ENCODE peak calls at places on chromosomes 2 and 18, in six cellular contexts. One of them, this sample, is unnamed.
A peak's percentile ranks its signal among the peaks of the same experiment; 100 is the strongest.

GRCh38 chr2:108267117-108267516 is 21.6 kb upstream of the SULT1C2 start:
- DNase-seq in A549: no peak
- DNase-seq in PC-3: peak; percentile 41
- DNase-seq in mammary epithelial cell: no peak
- DNase-seq in upper lobe of right lung: no peak
- DNase-seq in HCT116: no peak
- DNase-seq in this sample: peak; percentile 57

GRCh38 chr2:217920879-217921603 is 81.8 kb downstream of the TNS1 start:
- DNase-seq in A549: no peak
- DNase-seq in PC-3: no peak
- DNase-seq in mammary epithelial cell: no peak
- DNase-seq in upper lobe of right lung: no peak
- DNase-seq in HCT116: no peak
- DNase-seq in this sample: no peak

GRCh38 chr18:58937204-58937603 is 72.5 kb downstream of the ZNF532 start:
- DNase-seq in A549: no peak
- DNase-seq in PC-3: no peak
- DNase-seq in mammary epithelial cell: peak; percentile 30
- DNase-seq in upper lobe of right lung: no peak
- DNase-seq in HCT116: no peak
- DNase-seq in this sample: peak; percentile 8

GRCh38 chr2:43542285-43542933 is 53.4 kb downstream of the THADA start:
- DNase-seq in A549: peak; percentile 28
- DNase-seq in PC-3: peak; percentile 73
- DNase-seq in mammary epithelial cell: peak; percentile 23
- DNase-seq in upper lobe of right lung: no peak
- DNase-seq in HCT116: peak; percentile 18
- DNase-seq in this sample: peak; percentile 64

GRCh38 chr18:6940451-6940970 is 177.1 kb downstream of the LAMA1 start:
- DNase-seq in A549: no peak
- DNase-seq in PC-3: no peak
- DNase-seq in mammary epithelial cell: no peak
- DNase-seq in upper lobe of right lung: no peak
- DNase-seq in HCT116: no peak
- DNase-seq in this sample: no peak

GRCh38 chr18:12944724-12945123 is 3.1 kb upstream of the SEH1L start:
- DNase-seq in A549: no peak
- DNase-seq in PC-3: no peak
- DNase-seq in mammary epithelial cell: no peak
- DNase-seq in upper lobe of right lung: no peak
- DNase-seq in HCT116: no peak
- DNase-seq in this sample: peak; percentile 36

GRCh38 chr2:80473069-80473468 is 168.5 kb upstream of the LRRTM1 start:
- DNase-seq in A549: no peak
- DNase-seq in PC-3: no peak
- DNase-seq in mammary epithelial cell: no peak
- DNase-seq in upper lobe of right lung: no peak
- DNase-seq in HCT116: no peak
- DNase-seq in this sample: no peak

GRCh38 chr2:218761795-218762194 is 20.2 kb upstream of the CYP27A1 start:
- DNase-seq in A549: no peak
- DNase-seq in PC-3: no peak
- DNase-seq in mammary epithelial cell: no peak
- DNase-seq in upper lobe of right lung: no peak
- DNase-seq in HCT116: no peak
- DNase-seq in this sample: no peak

GRCh38 chr2:201419057-201419635 is 32.1 kb downstream of the TRAK2 start:
- DNase-seq in A549: no peak
- DNase-seq in PC-3: peak; percentile 75
- DNase-seq in mammary epithelial cell: peak; percentile 31
- DNase-seq in upper lobe of right lung: no peak
- DNase-seq in HCT116: no peak
- DNase-seq in this sample: peak; percentile 30

GRCh38 chr2:133733856-133734255 is 165.6 kb upstream of the NCKAP5 start:
- DNase-seq in A549: no peak
- DNase-seq in PC-3: no peak
- DNase-seq in mammary epithelial cell: peak; percentile 5
- DNase-seq in upper lobe of right lung: no peak
- DNase-seq in HCT116: no peak
- DNase-seq in this sample: no peak

GRCh38 chr2:239534581-239535412 is 134.0 kb upstream of the HDAC4 start:
- DNase-seq in A549: no peak
- DNase-seq in PC-3: no peak
- DNase-seq in mammary epithelial cell: no peak
- DNase-seq in upper lobe of right lung: peak; percentile 37
- DNase-seq in HCT116: no peak
- DNase-seq in this sample: no peak

GRCh38 chr2:46393352-46393820 is 86.0 kb upstream of the TMEM247 start:
- DNase-seq in A549: no peak
- DNase-seq in PC-3: no peak
- DNase-seq in mammary epithelial cell: no peak
- DNase-seq in upper lobe of right lung: no peak
- DNase-seq in HCT116: no peak
- DNase-seq in this sample: no peak

GRCh38 chr2:188902906-188903305 is 71.3 kb upstream of the COL3A1 start:
- DNase-seq in A549: no peak
- DNase-seq in PC-3: peak; percentile 25
- DNase-seq in mammary epithelial cell: peak; percentile 38
- DNase-seq in upper lobe of right lung: no peak
- DNase-seq in HCT116: no peak
- DNase-seq in this sample: peak; percentile 35

GRCh38 chr2:24354899-24355298 is 5.4 kb downstream of the ITSN2 start:
- DNase-seq in A549: no peak
- DNase-seq in PC-3: no peak
- DNase-seq in mammary epithelial cell: no peak
- DNase-seq in upper lobe of right lung: no peak
- DNase-seq in HCT116: no peak
- DNase-seq in this sample: no peak

GRCh38 chr2:207141381-207141780 is 24.4 kb downstream of the KLF7 start:
- DNase-seq in A549: no peak
- DNase-seq in PC-3: no peak
- DNase-seq in mammary epithelial cell: no peak
- DNase-seq in upper lobe of right lung: no peak
- DNase-seq in HCT116: no peak
- DNase-seq in this sample: no peak

GRCh38 chr2:19369341-19369955 is 11.0 kb upstream of the OSR1 start:
- DNase-seq in A549: no peak
- DNase-seq in PC-3: peak; percentile 68
- DNase-seq in mammary epithelial cell: peak; percentile 51
- DNase-seq in upper lobe of right lung: no peak
- DNase-seq in HCT116: peak; percentile 12
- DNase-seq in this sample: peak; percentile 70

GRCh38 chr2:234142530-234142929 is 92.0 kb downstream of the SPP2 start:
- DNase-seq in A549: no peak
- DNase-seq in PC-3: peak; percentile 13
- DNase-seq in mammary epithelial cell: no peak
- DNase-seq in upper lobe of right lung: no peak
- DNase-seq in HCT116: no peak
- DNase-seq in this sample: no peak

GRCh38 chr2:235833971-235834620 is 334.1 kb downstream of the GBX2 start:
- DNase-seq in A549: no peak
- DNase-seq in PC-3: no peak
- DNase-seq in mammary epithelial cell: no peak
- DNase-seq in upper lobe of right lung: no peak
- DNase-seq in HCT116: no peak
- DNase-seq in this sample: no peak

GRCh38 chr18:77123313-77124231 is 9.0 kb downstream of the MBP start:
- DNase-seq in A549: no peak
- DNase-seq in PC-3: no peak
- DNase-seq in mammary epithelial cell: no peak
- DNase-seq in upper lobe of right lung: no peak
- DNase-seq in HCT116: no peak
- DNase-seq in this sample: no peak

GRCh38 chr18:38611036-38611964 is 1045.7 kb upstream of the CELF4 start:
- DNase-seq in A549: no peak
- DNase-seq in PC-3: no peak
- DNase-seq in mammary epithelial cell: no peak
- DNase-seq in upper lobe of right lung: no peak
- DNase-seq in HCT116: no peak
- DNase-seq in this sample: no peak

GRCh38 chr2:28068098-28068497 is 177.6 kb downstream of the BABAM2 start:
- DNase-seq in A549: no peak
- DNase-seq in PC-3: peak; percentile 89
- DNase-seq in mammary epithelial cell: peak; percentile 68
- DNase-seq in upper lobe of right lung: no peak
- DNase-seq in HCT116: no peak
- DNase-seq in this sample: peak; percentile 43

GRCh38 chr18:48864876-48865275 is 85.9 kb downstream of the SMAD7 start:
- DNase-seq in A549: no peak
- DNase-seq in PC-3: no peak
- DNase-seq in mammary epithelial cell: no peak
- DNase-seq in upper lobe of right lung: no peak
- DNase-seq in HCT116: no peak
- DNase-seq in this sample: no peak

GRCh38 chr2:24840962-24841945 is 48.0 kb downstream of the CENPO start:
- DNase-seq in A549: no peak
- DNase-seq in PC-3: no peak
- DNase-seq in mammary epithelial cell: no peak
- DNase-seq in upper lobe of right lung: no peak
- DNase-seq in HCT116: no peak
- DNase-seq in this sample: no peak

GRCh38 chr18:63648241-63648640 is 4.2 kb upstream of the SERPINB4 start:
- DNase-seq in A549: no peak
- DNase-seq in PC-3: peak; percentile 7
- DNase-seq in mammary epithelial cell: peak; percentile 62
- DNase-seq in upper lobe of right lung: no peak
- DNase-seq in HCT116: no peak
- DNase-seq in this sample: peak; percentile 62

GRCh38 chr2:233059797-233060499 is at the start of gene INPP5D:
- DNase-seq in A549: no peak
- DNase-seq in PC-3: no peak
- DNase-seq in mammary epithelial cell: no peak
- DNase-seq in upper lobe of right lung: peak; percentile 77
- DNase-seq in HCT116: no peak
- DNase-seq in this sample: no peak

GRCh38 chr18:61502472-61502871 is 169.2 kb downstream of the CDH20 start:
- DNase-seq in A549: peak; percentile 17
- DNase-seq in PC-3: peak; percentile 68
- DNase-seq in mammary epithelial cell: peak; percentile 32
- DNase-seq in upper lobe of right lung: no peak
- DNase-seq in HCT116: peak; percentile 35
- DNase-seq in this sample: peak; percentile 61

GRCh38 chr18:48192542-48192941 is 216.6 kb downstream of the ZBTB7C start:
- DNase-seq in A549: no peak
- DNase-seq in PC-3: no peak
- DNase-seq in mammary epithelial cell: no peak
- DNase-seq in upper lobe of right lung: no peak
- DNase-seq in HCT116: no peak
- DNase-seq in this sample: no peak

GRCh38 chr2:36352711-36353110 is 2.9 kb upstream of the CRIM1 start:
- DNase-seq in A549: no peak
- DNase-seq in PC-3: peak; percentile 86
- DNase-seq in mammary epithelial cell: peak; percentile 91
- DNase-seq in upper lobe of right lung: no peak
- DNase-seq in HCT116: no peak
- DNase-seq in this sample: peak; percentile 85

GRCh38 chr2:45774688-45775244 is 123.3 kb downstream of the PRKCE start:
- DNase-seq in A549: no peak
- DNase-seq in PC-3: no peak
- DNase-seq in mammary epithelial cell: no peak
- DNase-seq in upper lobe of right lung: no peak
- DNase-seq in HCT116: no peak
- DNase-seq in this sample: no peak

GRCh38 chr2:7356909-7357584 is 439.8 kb downstream of the RNF144A start:
- DNase-seq in A549: no peak
- DNase-seq in PC-3: no peak
- DNase-seq in mammary epithelial cell: no peak
- DNase-seq in upper lobe of right lung: no peak
- DNase-seq in HCT116: no peak
- DNase-seq in this sample: no peak

GRCh38 chr2:7357993-7358392 is 440.8 kb downstream of the RNF144A start:
- DNase-seq in A549: no peak
- DNase-seq in PC-3: no peak
- DNase-seq in mammary epithelial cell: no peak
- DNase-seq in upper lobe of right lung: no peak
- DNase-seq in HCT116: no peak
- DNase-seq in this sample: no peak

GRCh38 chr2:7355781-7356180 is 438.6 kb downstream of the RNF144A start:
- DNase-seq in A549: no peak
- DNase-seq in PC-3: no peak
- DNase-seq in mammary epithelial cell: no peak
- DNase-seq in upper lobe of right lung: no peak
- DNase-seq in HCT116: no peak
- DNase-seq in this sample: no peak

GRCh38 chr2:7363906-7364305 is 446.7 kb downstream of the RNF144A start:
- DNase-seq in A549: no peak
- DNase-seq in PC-3: peak; percentile 27
- DNase-seq in mammary epithelial cell: no peak
- DNase-seq in upper lobe of right lung: no peak
- DNase-seq in HCT116: no peak
- DNase-seq in this sample: peak; percentile 42

DNA sequence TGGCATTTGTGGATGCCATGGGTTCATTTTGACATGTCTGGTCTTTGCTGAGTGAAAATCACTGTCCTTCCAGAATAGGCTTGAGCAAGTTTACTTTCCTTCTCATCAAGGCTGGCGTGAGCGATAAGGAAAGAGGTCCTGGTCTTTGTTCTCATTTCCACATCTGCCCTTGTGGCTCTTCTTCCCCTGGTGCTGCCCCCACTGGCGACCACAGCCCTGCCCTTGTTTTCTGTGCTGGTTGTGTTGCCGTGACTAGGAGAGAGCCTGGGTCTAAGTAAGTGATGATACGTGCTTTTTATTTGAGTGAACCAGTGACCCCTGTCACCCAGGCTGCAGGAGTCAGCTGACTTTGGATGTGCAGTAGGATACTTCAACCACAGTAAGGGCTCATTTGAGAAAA is 441.7 kb downstream of the RNF144A start:
- DNase-seq in A549: no peak
- DNase-seq in PC-3: no peak
- DNase-seq in mammary epithelial cell: no peak
- DNase-seq in upper lobe of right lung: no peak
- DNase-seq in HCT116: no peak
- DNase-seq in this sample: no peak
- TF ChIP-seq CTCF in A549: no peak
- TF ChIP-seq CTCF in PC-3: no peak
- TF ChIP-seq CTCF in mammary epithelial cell: no peak
- TF ChIP-seq CTCF in upper lobe of right lung: no peak
- TF ChIP-seq CTCF in HCT116: no peak
- TF ChIP-seq CTCF in this sample: no peak

GRCh38 chr2:180040146-180040925 is 33.2 kb upstream of the CWC22 start:
- DNase-seq in A549: no peak
- DNase-seq in PC-3: peak; percentile 88
- DNase-seq in mammary epithelial cell: peak; percentile 69
- DNase-seq in upper lobe of right lung: no peak
- DNase-seq in HCT116: no peak
- DNase-seq in this sample: peak; percentile 92
- TF ChIP-seq CTCF in A549: no peak
- TF ChIP-seq CTCF in PC-3: no peak
- TF ChIP-seq CTCF in mammary epithelial cell: no peak
- TF ChIP-seq CTCF in upper lobe of right lung: no peak
- TF ChIP-seq CTCF in HCT116: no peak
- TF ChIP-seq CTCF in this sample: no peak

GRCh38 chr18:11163668-11164067 is 14.3 kb upstream of the PIEZO2 start:
- DNase-seq in A549: peak; percentile 18
- DNase-seq in PC-3: no peak
- DNase-seq in mammary epithelial cell: no peak
- DNase-seq in upper lobe of right lung: no peak
- DNase-seq in HCT116: no peak
- DNase-seq in this sample: no peak
- TF ChIP-seq CTCF in A549: peak; percentile 48
- TF ChIP-seq CTCF in PC-3: peak; percentile 38
- TF ChIP-seq CTCF in mammary epithelial cell: no peak
- TF ChIP-seq CTCF in upper lobe of right lung: peak; percentile 53
- TF ChIP-seq CTCF in HCT116: no peak
- TF ChIP-seq CTCF in this sample: no peak

GRCh38 chr2:191231995-191232394 is 13.2 kb upstream of the MYO1B start:
- DNase-seq in A549: no peak
- DNase-seq in PC-3: no peak
- DNase-seq in mammary epithelial cell: no peak
- DNase-seq in upper lobe of right lung: no peak
- DNase-seq in HCT116: no peak
- DNase-seq in this sample: no peak
- TF ChIP-seq CTCF in A549: peak; percentile 41
- TF ChIP-seq CTCF in PC-3: peak; percentile 54
- TF ChIP-seq CTCF in mammary epithelial cell: peak; percentile 44
- TF ChIP-seq CTCF in upper lobe of right lung: peak; percentile 53
- TF ChIP-seq CTCF in HCT116: peak; percentile 40
- TF ChIP-seq CTCF in this sample: no peak

This sample was measured in MCF 10A.